ENCODE peak calls at places on chromosome 3, in five cellular contexts. W is GM06990, O is ELF-1, A is NCI-H1092 treated with DMSO at 0.1 percent for 48 hours, V is stomach. L is an unnamed sample.

GRCh38 chr3:170909129-170909903 is 879 bp upstream of the EIF5A2 start:
- DNase-seq in W (no peak), O (no peak), A (no peak), V (no peak), L (no peak)

GRCh38 chr3:10957976-10958749 is 34.4 kb upstream of the SLC6A1 start:
- DNase-seq in W (no peak), O (no peak), A (peak), V (peak), L (no peak)

GRCh38 chr3:71504250-71505036 is 79.1 kb downstream of the FOXP1 start:
- DNase-seq in W (no peak), O (no peak), A (no peak), V (no peak), L (no peak)

GRCh38 chr3:65181397-65181871 is 493.6 kb upstream of the ADAMTS9 start:
- DNase-seq in W (no peak), O (no peak), A (no peak), V (no peak), L (peak)

GRCh38 chr3:15089201-15089600 is 9.7 kb downstream of the RBSN start:
- DNase-seq in W (no peak), O (no peak), A (no peak), V (no peak), L (no peak)

GRCh38 chr3:73499787-73500186 is 125.0 kb downstream of the PDZRN3 start:
- DNase-seq in W (peak), O (no peak), A (no peak), V (no peak), L (no peak)

GRCh38 chr3:112492124-112492523 is 7.1 kb downstream of the BTLA start:
- DNase-seq in W (no peak), O (no peak), A (no peak), V (no peak), L (no peak)

GRCh38 chr3:64462203-64463120 is 225.3 kb downstream of the ADAMTS9 start:
- DNase-seq in W (no peak), O (no peak), A (no peak), V (no peak), L (no peak)

GRCh38 chr3:129794319-129795201 is 99.0 kb downstream of the TMCC1 start:
- DNase-seq in W (peak), O (peak), A (peak), V (peak), L (peak)

GRCh38 chr3:178340523-178340922 is 195.7 kb upstream of the KCNMB2 start:
- DNase-seq in W (no peak), O (no peak), A (no peak), V (no peak), L (no peak)

GRCh38 chr3:136659253-136659652 is 92.9 kb downstream of the STAG1 start:
- DNase-seq in W (no peak), O (no peak), A (peak), V (no peak), L (peak)

GRCh38 chr3:78725703-78726246 is 1042.0 kb downstream of the ROBO1 start:
- DNase-seq in W (no peak), O (no peak), A (no peak), V (no peak), L (no peak)

GRCh38 chr3:41198526-41198925 is 779 bp upstream of the CTNNB1 start:
- DNase-seq in W (no peak), O (no peak), A (peak), V (peak), L (peak)

GRCh38 chr3:97658670-97659285 is 105.8 kb upstream of the ARL6 start:
- DNase-seq in W (no peak), O (peak), A (peak), V (no peak), L (peak)

GRCh38 chr3:94032187-94032586 is 3.8 kb upstream of the STX19 start:
- DNase-seq in W (no peak), O (no peak), A (no peak), V (no peak), L (no peak)

GRCh38 chr3:66593978-66594377 is 93.2 kb upstream of the LRIG1 start:
- DNase-seq in W (no peak), O (no peak), A (no peak), V (no peak), L (peak)

GRCh38 chr3:65497846-65498245 is 540.9 kb downstream of the MAGI1 start:
- DNase-seq in W (no peak), O (peak), A (peak), V (no peak), L (no peak)

GRCh38 chr3:184371570-184372018 is 6.4 kb downstream of the THPO start:
- DNase-seq in W (no peak), O (peak), A (peak), V (peak), L (peak)

GRCh38 chr3:170767576-170767941 is 102.4 kb downstream of the RPL22L1 start:
- DNase-seq in W (no peak), O (no peak), A (no peak), V (no peak), L (peak)

GRCh38 chr3:13110678-13111116 is 37.5 kb upstream of the IQSEC1 start:
- DNase-seq in W (peak), O (peak), A (no peak), V (no peak), L (peak)

GRCh38 chr3:195717416-195717815 is 3.4 kb upstream of the MUC20 start:
- DNase-seq in W (no peak), O (no peak), A (no peak), V (no peak), L (peak)

GRCh38 chr3:155110996-155111901 is 31.1 kb downstream of the MME start:
- DNase-seq in W (no peak), O (no peak), A (no peak), V (no peak), L (no peak)

GRCh38 chr3:196422976-196423781 is 9.0 kb downstream of the UBXN7 start:
- DNase-seq in W (no peak), O (no peak), A (peak), V (peak), L (no peak)

GRCh38 chr3:169699070-169699469 is 35.6 kb upstream of the MECOM start:
- DNase-seq in W (no peak), O (no peak), A (no peak), V (no peak), L (no peak)

GRCh38 chr3:67198374-67198773 is 200.3 kb downstream of the KBTBD8 start:
- DNase-seq in W (no peak), O (peak), A (no peak), V (no peak), L (peak)

GRCh38 chr3:23944007-23944760 is 902 bp upstream of the NR1D2 start:
- DNase-seq in W (no peak), O (peak), A (peak), V (no peak), L (no peak)

GRCh38 chr3:33687406-33688010 is 30.5 kb downstream of the CLASP2 start:
- DNase-seq in W (no peak), O (no peak), A (no peak), V (no peak), L (no peak)

GRCh38 chr3:125120370-125121122 is 64.7 kb upstream of the HEG1 start:
- DNase-seq in W (no peak), O (peak), A (no peak), V (no peak), L (peak)

GRCh38 chr3:147937341-147937740 is 528.2 kb downstream of the ZIC1 start:
- DNase-seq in W (no peak), O (no peak), A (no peak), V (no peak), L (no peak)

GRCh38 chr3:35438101-35438500 is 201.2 kb upstream of the ARPP21 start:
- DNase-seq in W (no peak), O (peak), A (no peak), V (no peak), L (peak)

GRCh38 chr3:3798641-3799113 is 554 bp upstream of the LRRN1 start:
- DNase-seq in W (peak), O (peak), A (peak), V (peak), L (peak)

GRCh38 chr3:37770336-37770735 is 91.3 kb upstream of the CTDSPL start:
- DNase-seq in W (no peak), O (no peak), A (no peak), V (no peak), L (peak)

L was measured in mesendoderm.